ENCODE peak calls at places on chromosome 17, in six cellular contexts. E is stimulated activated CD8-positive, alpha-beta memory T cell treated with anti-CD3 and anti-CD28 coated beads, Interleukin-7, amount 100 ng/mL, for 1 hour; P is neural progenitor cell; D is left ventricle myocardium inferior; W is pons; T is NCI-H1092. B is an unnamed sample.

GRCh38 chr17:80720624-80721577 is 176.3 kb downstream of the RPTOR start:
- DNase-seq in E (peak), P (no peak), D (no peak), W (no peak), T (no peak), B (no peak)

GRCh38 chr17:30379303-30380105 is 777 bp downstream of the CPD start:
- DNase-seq in E (no peak), P (peak), D (peak), W (no peak), T (no peak), B (peak)

GRCh38 chr17:80658821-80659220 is 114.2 kb downstream of the RPTOR start:
- DNase-seq in E (no peak), P (no peak), D (no peak), W (no peak), T (no peak), B (no peak)

GRCh38 chr17:37821025-37821713 is 76.3 kb upstream of the HNF1B start:
- DNase-seq in E (no peak), P (no peak), D (no peak), W (no peak), T (no peak), B (no peak)

GRCh38 chr17:81471804-81472456 is 40.7 kb downstream of the ACTG1 start:
- DNase-seq in E (no peak), P (peak), D (no peak), W (peak), T (no peak), B (no peak)

GRCh38 chr17:72811976-72812687 is 280.4 kb downstream of the SLC39A11 start:
- DNase-seq in E (no peak), P (no peak), D (no peak), W (no peak), T (no peak), B (no peak)

GRCh38 chr17:17236295-17237025 is 508 bp downstream of the FLCN start:
- DNase-seq in E (no peak), P (peak), D (no peak), W (peak), T (no peak), B (peak)

GRCh38 chr17:70906808-70907207 is 737.5 kb downstream of the KCNJ2 start:
- DNase-seq in E (no peak), P (peak), D (peak), W (peak), T (no peak), B (no peak)

GRCh38 chr17:39069114-39069756 is 82.2 kb downstream of the PLXDC1 start:
- DNase-seq in E (no peak), P (peak), D (no peak), W (peak), T (peak), B (no peak)

GRCh38 chr17:68195667-68196393 is 52.0 kb upstream of the AMZ2 start:
- DNase-seq in E (no peak), P (peak), D (peak), W (no peak), T (no peak), B (peak)

GRCh38 chr17:45265823-45266222 is 3.9 kb upstream of the SPATA32 start:
- DNase-seq in E (no peak), P (no peak), D (no peak), W (no peak), T (no peak), B (no peak)

GRCh38 chr17:17868637-17869522 is 32.1 kb upstream of the SREBF1 start:
- DNase-seq in E (no peak), P (peak), D (no peak), W (no peak), T (no peak), B (no peak)

GRCh38 chr17:66487933-66488572 is 185.6 kb downstream of the PRKCA start:
- DNase-seq in E (no peak), P (no peak), D (no peak), W (no peak), T (no peak), B (no peak)

GRCh38 chr17:47717845-47718621 is 15.0 kb upstream of the TBX21 start:
- DNase-seq in E (no peak), P (no peak), D (no peak), W (no peak), T (peak), B (no peak)

GRCh38 chr17:76179496-76180467 is 38.7 kb upstream of the FOXJ1 start:
- DNase-seq in E (no peak), P (no peak), D (no peak), W (no peak), T (no peak), B (no peak)

GRCh38 chr17:56679767-56680422 is 86.4 kb downstream of the NOG start:
- DNase-seq in E (no peak), P (no peak), D (no peak), W (no peak), T (no peak), B (no peak)

GRCh38 chr17:4872786-4873185 is 26.6 kb upstream of the C17orf107 start:
- DNase-seq in E (no peak), P (no peak), D (no peak), W (peak), T (no peak), B (no peak)

GRCh38 chr17:15384142-15384803 is 42.9 kb upstream of the TEKT3 start:
- DNase-seq in E (no peak), P (no peak), D (peak), W (peak), T (no peak), B (no peak)

GRCh38 chr17:80365983-80366382 is 49.0 kb upstream of the ENDOV start:
- DNase-seq in E (no peak), P (no peak), D (no peak), W (no peak), T (no peak), B (peak)

GRCh38 chr17:45127583-45128300 is 4.6 kb downstream of the PLCD3 start:
- DNase-seq in E (no peak), P (peak), D (peak), W (no peak), T (no peak), B (no peak)

GRCh38 chr17:21125862-21126261 is 902 bp upstream of the DHRS7B start:
- DNase-seq in E (peak), P (no peak), D (no peak), W (no peak), T (no peak), B (no peak)

GRCh38 chr17:75773121-75773807 is 8.3 kb upstream of the GALK1 start:
- DNase-seq in E (no peak), P (no peak), D (no peak), W (no peak), T (no peak), B (peak)

B was measured in right lobe of liver.